ENCODE peak calls at places on chromosomes 6 and 20, in six cellular contexts. V is aorta, K is fibroblast of lung, A is pancreas, F is uterus, Q is DND-41. U is an unnamed sample. For H3K4me1, the result is how much of the 10 kb centered on the place peaks cover.

GRCh38 chr6:63640062-63640461 is 4.5 kb downstream of the PHF3 start:
- DNase-seq in F (no peak), K (peak), Q (no peak), V (no peak), A (no peak), U (no peak)

GRCh38 chr20:64000906-64001305 is 20.0 kb downstream of the PRPF6 start:
- DNase-seq in F (no peak), V (no peak), K (peak), Q (no peak), A (no peak), U (no peak)

GRCh38 chr6:160102956-160103824 is 18.4 kb upstream of the SLC22A1 start:
- DNase-seq in K (peak), V (no peak), A (no peak), F (no peak), Q (peak), U (peak)

GRCh38 chr20:10540636-10541493 is 105.8 kb downstream of the SLX4IP start:
- DNase-seq in Q (no peak), A (no peak), K (peak), V (no peak), F (no peak), U (no peak)

GRCh38 chr6:117958536-117958935 is 51.5 kb downstream of the SLC35F1 start:
- DNase-seq in Q (no peak), V (no peak), K (no peak), A (no peak), F (no peak), U (no peak)

GRCh38 chr6:113978084-113978675 is 7.2 kb upstream of the HDAC2 start:
- DNase-seq in F (no peak), Q (no peak), V (no peak), K (peak), A (no peak), U (no peak)

GRCh38 chr6:11710968-11711643 is 67.5 kb downstream of the ADTRP start:
- DNase-seq in V (no peak), F (no peak), Q (no peak), A (no peak), K (peak), U (no peak)

GRCh38 chr6:119308048-119308570 is 41.5 kb downstream of the MAN1A1 start:
- DNase-seq in F (no peak), Q (no peak), V (no peak), K (peak), A (no peak), U (no peak)

GRCh38 chr20:41110012-41110411 is 27.3 kb upstream of the PLCG1 start:
- DNase-seq in K (no peak), F (no peak), Q (no peak), V (no peak), A (no peak), U (no peak)

GRCh38 chr20:21936720-21937380 is 231.4 kb downstream of the PAX1 start:
- DNase-seq in F (no peak), K (no peak), V (no peak), A (no peak), Q (no peak), U (no peak)

GRCh38 chr6:53546256-53546655 is 1.4 kb upstream of the GCLC start:
- DNase-seq in K (peak), A (no peak), F (no peak), Q (no peak), V (no peak), U (no peak)

GRCh38 chr6:155955038-155955437 is 499.4 kb upstream of the NOX3 start:
- DNase-seq in F (no peak), Q (no peak), K (no peak), V (no peak), A (no peak), U (no peak)

GRCh38 chr6:15922510-15923307 is 206.2 kb upstream of the MYLIP start:
- DNase-seq in F (peak), K (peak), V (peak), Q (no peak), A (no peak), U (peak)

GRCh38 chr6:133301739-133302138 is 60.6 kb downstream of the EYA4 start:
- DNase-seq in F (no peak), A (no peak), K (no peak), Q (no peak), V (no peak), U (no peak)

GRCh38 chr6:121885399-121886152 is 450.1 kb downstream of the GJA1 start:
- DNase-seq in F (no peak), V (no peak), K (no peak), Q (no peak), A (no peak), U (no peak)

GRCh38 chr6:443621-444175 is 52.1 kb downstream of the IRF4 start:
- DNase-seq in K (no peak), Q (no peak), F (no peak), V (no peak), A (no peak), U (peak)

GRCh38 chr6:12528581-12529363 is 187.8 kb upstream of the PHACTR1 start:
- DNase-seq in Q (no peak), V (no peak), K (no peak), F (no peak), A (no peak), U (no peak)

GRCh38 chr20:58651823-58652605 is 931 bp downstream of the STX16 start:
- DNase-seq in V (peak), A (peak), Q (peak), K (peak), F (no peak), U (no peak)

GRCh38 chr6:78589426-78589825 is 277.9 kb upstream of the IRAK1BP1 start:
- DNase-seq in Q (no peak), V (no peak), K (no peak), A (no peak), F (no peak), U (no peak)

GRCh38 chr6:135113855-135114254 is 59.2 kb upstream of the HBS1L start:
- DNase-seq in K (no peak), Q (no peak), A (no peak), F (no peak), V (no peak), U (no peak)

GRCh38 chr6:87151786-87152527 is 3.4 kb upstream of the ZNF292 start:
- DNase-seq in F (peak), V (peak), A (peak), K (peak), Q (no peak), U (peak)

GRCh38 chr6:44224154-44224977 is 971 bp downstream of the SLC29A1 start:
- DNase-seq in Q (peak), F (no peak), K (peak), A (no peak), V (peak), U (no peak)

GRCh38 chr6:56752009-56752408 is 109.3 kb upstream of the DST start:
- DNase-seq in F (no peak), K (peak), Q (no peak), A (no peak), V (no peak), U (no peak)

GRCh38 chr6:153167026-153167891 is 36.2 kb upstream of the RGS17 start:
- DNase-seq in V (no peak), Q (no peak), F (no peak), K (peak), A (no peak), U (no peak)

GRCh38 chr6:87722831-87723726 is 21.0 kb upstream of the AKIRIN2 start:
- DNase-seq in K (peak), Q (no peak), V (peak), A (peak), F (no peak), U (peak)

GRCh38 chr6:3755637-3756515 is 4.4 kb upstream of the PXDC1 start:
- DNase-seq in K (no peak), A (no peak), Q (no peak), F (no peak), V (no peak), U (no peak)

GRCh38 chr20:59804347-59804746 is 129.1 kb downstream of the SYCP2 start:
- DNase-seq in A (no peak), Q (no peak), K (no peak), V (no peak), F (no peak), U (no peak)

GRCh38 chr20:36312724-36313441 is 6.7 kb downstream of the DLGAP4 start:
- DNase-seq in V (no peak), A (no peak), K (no peak), Q (no peak), F (no peak), U (no peak)

GRCh38 chr6:132369526-132369925 is 31.7 kb downstream of the MOXD1 start:
- DNase-seq in A (no peak), Q (no peak), K (peak), V (no peak), F (no peak), U (no peak)

GRCh38 chr20:44993343-44993742 is 27.0 kb downstream of the STK4 start:
- DNase-seq in Q (no peak), K (peak), F (no peak), V (no peak), A (no peak), U (no peak)

GRCh38 chr6:90066715-90067114 is 172.4 kb downstream of the GJA10 start:
- DNase-seq in K (no peak), V (no peak), Q (no peak), F (no peak), A (no peak), U (no peak)

GRCh38 chr6:153947817-153948447 is 91.1 kb upstream of the OPRM1 start:
- DNase-seq in K (no peak), F (no peak), A (no peak), V (no peak), Q (peak), U (no peak)

GRCh38 chr6:20211037-20211940 is 980 bp downstream of the MBOAT1 start:
- DNase-seq in Q (peak), K (peak), A (peak), F (no peak), V (no peak), U (no peak)

GRCh38 chr6:113640046-113640445 is 217.1 kb upstream of the MARCKS start:
- DNase-seq in Q (no peak), V (no peak), F (no peak), A (no peak), K (no peak), U (no peak)

DNA sequence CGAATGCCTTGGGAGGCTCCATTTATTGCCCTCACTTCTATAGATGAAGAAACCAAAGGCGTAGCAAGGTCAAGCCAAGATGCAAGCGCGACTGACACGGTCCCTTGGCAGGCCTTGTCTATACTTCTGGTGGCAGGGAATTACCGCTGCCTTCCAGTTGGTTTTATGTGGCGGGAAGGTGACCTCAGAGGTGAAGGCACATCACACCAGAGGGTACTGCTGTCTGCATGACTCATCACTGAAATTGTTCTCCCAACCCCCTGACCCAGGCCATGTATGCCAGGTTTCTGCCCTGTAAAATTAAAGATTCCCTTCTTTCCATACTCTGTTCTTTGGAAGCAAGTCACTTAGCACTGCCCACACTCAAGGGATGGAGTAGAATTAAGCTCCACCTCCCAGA is 36.1 kb upstream of the NAA20 start:
- DNase-seq in A (no peak), K (peak), Q (no peak), V (no peak), F (no peak), U (no peak)
- H3K4me1 ChIP-seq in A (under half), K (under half), Q (under half), V (under half), F (under half), U (half or more)

GRCh38 chr6:139881251-139881650 is 506.8 kb upstream of the CITED2 start:
- DNase-seq in Q (no peak), A (no peak), K (no peak), F (no peak), V (no peak), U (no peak)

GRCh38 chr6:139879823-139880356 is 505.4 kb upstream of the CITED2 start:
- DNase-seq in K (no peak), V (no peak), Q (no peak), A (no peak), F (no peak), U (no peak)

GRCh38 chr6:139882234-139882633 is 507.8 kb upstream of the CITED2 start:
- DNase-seq in V (no peak), F (no peak), Q (no peak), A (no peak), K (peak), U (no peak)

GRCh38 chr6:139882977-139883728 is 508.7 kb upstream of the CITED2 start:
- DNase-seq in V (no peak), A (no peak), K (peak), Q (no peak), F (no peak), U (no peak)

DNA sequence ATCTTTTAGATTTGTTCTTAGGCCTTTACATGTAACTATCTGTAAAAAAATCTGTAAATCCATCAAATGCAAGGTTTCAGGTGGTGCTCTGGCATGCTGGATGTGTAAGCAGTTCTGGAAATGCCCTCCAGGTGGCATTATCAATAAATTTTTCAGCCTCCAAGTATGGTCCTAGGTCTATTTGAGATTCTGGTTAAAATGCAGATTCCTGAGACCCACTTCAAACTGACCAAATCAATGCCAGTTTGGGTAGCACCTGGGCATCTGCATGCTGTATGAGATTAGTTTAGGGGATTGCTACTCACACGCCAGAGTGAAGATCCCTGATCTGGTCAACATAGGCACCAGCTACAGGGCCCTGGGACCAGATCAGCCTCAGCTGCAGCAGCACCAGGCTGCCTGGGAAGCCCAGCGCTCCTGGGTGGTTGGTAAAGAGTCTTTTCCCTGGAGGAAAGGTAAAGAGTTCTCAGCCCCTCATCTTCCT is 507.3 kb upstream of the CITED2 start:
- DNase-seq in K (peak), V (no peak), F (no peak), A (no peak), Q (peak), U (no peak)
- H3K27ac ChIP-seq in K (peak), V (peak), F (no peak), A (no peak), Q (no peak), U (peak)

GRCh38 chr6:149045404-149045803 is 272.1 kb upstream of the TAB2 start:
- DNase-seq in Q (peak), A (no peak), V (no peak), K (no peak), F (no peak), U (no peak)
- H3K4me3 ChIP-seq in Q (no peak), A (no peak), V (no peak), K (no peak), F (no peak), U (no peak)

GRCh38 chr6:137780447-137781034 is 86.5 kb upstream of the TNFAIP3 start:
- DNase-seq in A (no peak), V (no peak), F (no peak), K (no peak), Q (no peak), U (no peak)
- H3K4me1 ChIP-seq in A (under half), V (under half), F (under half), K (under half), Q (under half), U (under half)

GRCh38 chr6:106146852-106147351 is 60.8 kb downstream of the PRDM1 start:
- DNase-seq in V (no peak), F (no peak), K (peak), Q (no peak), A (no peak), U (no peak)
- H3K27ac ChIP-seq in V (no peak), F (no peak), K (no peak), Q (no peak), A (no peak), U (no peak)

U was measured in tibial artery.